ENCODE peak calls at places on chromosomes 2 and 18, in nine cellular contexts. One of them, this sample, is unnamed.
A peak's percentile ranks its signal among the peaks of the same experiment; 100 is the strongest.

GRCh38 chr2:201769664-201770373 is 10.9 kb downstream of the ALS2 start:
- DNase-seq in T-cell: no peak
- DNase-seq in kidney tubule cell: no peak
- DNase-seq in COLO829: no peak
- DNase-seq in RWPE1: no peak
- DNase-seq in NCI-H2171: no peak
- DNase-seq in astrocyte of the spinal cord: no peak
- DNase-seq in HEK293T: no peak
- DNase-seq in NCI-H2081 treated with DMSO at 0.1 percent for 48 hours: no peak
- DNase-seq in this sample: no peak

GRCh38 chr2:104733544-104733943 is 120.4 kb upstream of the POU3F3 start:
- DNase-seq in COLO829: no peak
- DNase-seq in NCI-H2081 treated with DMSO at 0.1 percent for 48 hours: no peak
- DNase-seq in kidney tubule cell: peak; percentile 50
- DNase-seq in HEK293T: peak; percentile 65
- DNase-seq in astrocyte of the spinal cord: no peak
- DNase-seq in RWPE1: peak; percentile 7
- DNase-seq in T-cell: no peak
- DNase-seq in NCI-H2171: no peak
- DNase-seq in this sample: no peak

GRCh38 chr2:205680067-205680466 is 2.2 kb upstream of the NRP2 start:
- DNase-seq in kidney tubule cell: peak; percentile 87
- DNase-seq in NCI-H2171: peak; percentile 75
- DNase-seq in T-cell: peak; percentile 12
- DNase-seq in NCI-H2081 treated with DMSO at 0.1 percent for 48 hours: peak; percentile 54
- DNase-seq in astrocyte of the spinal cord: peak; percentile 90
- DNase-seq in COLO829: peak; percentile 90
- DNase-seq in HEK293T: peak; percentile 83
- DNase-seq in RWPE1: peak; percentile 43
- DNase-seq in this sample: peak; percentile 53

GRCh38 chr2:68710336-68710735 is 24.3 kb upstream of the ARHGAP25 start:
- DNase-seq in COLO829: no peak
- DNase-seq in HEK293T: no peak
- DNase-seq in kidney tubule cell: no peak
- DNase-seq in RWPE1: no peak
- DNase-seq in astrocyte of the spinal cord: no peak
- DNase-seq in T-cell: no peak
- DNase-seq in NCI-H2081 treated with DMSO at 0.1 percent for 48 hours: no peak
- DNase-seq in NCI-H2171: no peak
- DNase-seq in this sample: no peak

GRCh38 chr2:113220970-113221708 is 47.4 kb downstream of the PSD4 start:
- DNase-seq in NCI-H2081 treated with DMSO at 0.1 percent for 48 hours: no peak
- DNase-seq in kidney tubule cell: peak; percentile 34
- DNase-seq in HEK293T: no peak
- DNase-seq in astrocyte of the spinal cord: no peak
- DNase-seq in NCI-H2171: no peak
- DNase-seq in COLO829: no peak
- DNase-seq in RWPE1: no peak
- DNase-seq in T-cell: no peak
- DNase-seq in this sample: no peak

GRCh38 chr2:240510513-240511210 is 47.1 kb downstream of the ANKMY1 start:
- DNase-seq in kidney tubule cell: no peak
- DNase-seq in HEK293T: no peak
- DNase-seq in astrocyte of the spinal cord: no peak
- DNase-seq in COLO829: no peak
- DNase-seq in T-cell: no peak
- DNase-seq in NCI-H2171: no peak
- DNase-seq in RWPE1: no peak
- DNase-seq in NCI-H2081 treated with DMSO at 0.1 percent for 48 hours: no peak
- DNase-seq in this sample: no peak

GRCh38 chr2:64267699-64268098 is 123.5 kb upstream of the PELI1 start:
- DNase-seq in T-cell: no peak
- DNase-seq in NCI-H2171: no peak
- DNase-seq in kidney tubule cell: peak; percentile 59
- DNase-seq in NCI-H2081 treated with DMSO at 0.1 percent for 48 hours: no peak
- DNase-seq in RWPE1: no peak
- DNase-seq in COLO829: no peak
- DNase-seq in HEK293T: no peak
- DNase-seq in astrocyte of the spinal cord: no peak
- DNase-seq in this sample: no peak

GRCh38 chr18:59715966-59716369 is 18.7 kb upstream of the CCBE1 start:
- DNase-seq in NCI-H2081 treated with DMSO at 0.1 percent for 48 hours: no peak
- DNase-seq in NCI-H2171: no peak
- DNase-seq in kidney tubule cell: peak; percentile 97
- DNase-seq in HEK293T: no peak
- DNase-seq in T-cell: no peak
- DNase-seq in COLO829: peak; percentile 15
- DNase-seq in RWPE1: peak; percentile 75
- DNase-seq in astrocyte of the spinal cord: peak; percentile 88
- DNase-seq in this sample: no peak

GRCh38 chr2:208807756-208808155 is 401.2 kb downstream of the PTH2R start:
- DNase-seq in astrocyte of the spinal cord: peak; percentile 2
- DNase-seq in RWPE1: no peak
- DNase-seq in COLO829: no peak
- DNase-seq in HEK293T: no peak
- DNase-seq in NCI-H2081 treated with DMSO at 0.1 percent for 48 hours: no peak
- DNase-seq in kidney tubule cell: peak; percentile 32
- DNase-seq in T-cell: no peak
- DNase-seq in NCI-H2171: no peak
- DNase-seq in this sample: no peak

GRCh38 chr2:100643906-100644501 is 81.2 kb downstream of the PDCL3 start:
- DNase-seq in NCI-H2171: no peak
- DNase-seq in NCI-H2081 treated with DMSO at 0.1 percent for 48 hours: no peak
- DNase-seq in COLO829: no peak
- DNase-seq in kidney tubule cell: no peak
- DNase-seq in T-cell: peak; percentile 38
- DNase-seq in HEK293T: no peak
- DNase-seq in RWPE1: no peak
- DNase-seq in astrocyte of the spinal cord: no peak
- DNase-seq in this sample: no peak

GRCh38 chr2:207219716-207220414 is 54.1 kb upstream of the KLF7 start:
- DNase-seq in T-cell: no peak
- DNase-seq in RWPE1: peak; percentile 64
- DNase-seq in NCI-H2081 treated with DMSO at 0.1 percent for 48 hours: no peak
- DNase-seq in NCI-H2171: no peak
- DNase-seq in COLO829: no peak
- DNase-seq in kidney tubule cell: peak; percentile 72
- DNase-seq in astrocyte of the spinal cord: peak; percentile 90
- DNase-seq in HEK293T: no peak
- DNase-seq in this sample: no peak

GRCh38 chr18:48727685-48728084 is 188.9 kb downstream of the CTIF start:
- DNase-seq in RWPE1: no peak
- DNase-seq in NCI-H2171: no peak
- DNase-seq in NCI-H2081 treated with DMSO at 0.1 percent for 48 hours: no peak
- DNase-seq in COLO829: no peak
- DNase-seq in T-cell: no peak
- DNase-seq in kidney tubule cell: no peak
- DNase-seq in HEK293T: no peak
- DNase-seq in astrocyte of the spinal cord: no peak
- DNase-seq in this sample: no peak

GRCh38 chr18:48943333-48943732 is 7.4 kb downstream of the SMAD7 start:
- DNase-seq in kidney tubule cell: peak; percentile 41
- DNase-seq in NCI-H2171: no peak
- DNase-seq in HEK293T: no peak
- DNase-seq in astrocyte of the spinal cord: no peak
- DNase-seq in COLO829: no peak
- DNase-seq in RWPE1: no peak
- DNase-seq in T-cell: no peak
- DNase-seq in NCI-H2081 treated with DMSO at 0.1 percent for 48 hours: no peak
- DNase-seq in this sample: no peak

GRCh38 chr18:30254331-30254730 is 788.2 kb downstream of the DSC3 start:
- DNase-seq in COLO829: no peak
- DNase-seq in NCI-H2171: no peak
- DNase-seq in astrocyte of the spinal cord: no peak
- DNase-seq in RWPE1: no peak
- DNase-seq in T-cell: no peak
- DNase-seq in NCI-H2081 treated with DMSO at 0.1 percent for 48 hours: no peak
- DNase-seq in kidney tubule cell: no peak
- DNase-seq in HEK293T: no peak
- DNase-seq in this sample: no peak

GRCh38 chr18:13222371-13223281 is 4.1 kb downstream of the LDLRAD4 start:
- DNase-seq in NCI-H2171: peak; percentile 37
- DNase-seq in NCI-H2081 treated with DMSO at 0.1 percent for 48 hours: peak; percentile 40
- DNase-seq in HEK293T: peak; percentile 31
- DNase-seq in T-cell: no peak
- DNase-seq in astrocyte of the spinal cord: peak; percentile 25
- DNase-seq in kidney tubule cell: no peak
- DNase-seq in COLO829: no peak
- DNase-seq in RWPE1: no peak
- DNase-seq in this sample: no peak

GRCh38 chr2:165793779-165794519 is at the start of gene GALNT3:
- DNase-seq in COLO829: no peak
- DNase-seq in astrocyte of the spinal cord: no peak
- DNase-seq in HEK293T: peak; percentile 53
- DNase-seq in NCI-H2081 treated with DMSO at 0.1 percent for 48 hours: peak; percentile 87
- DNase-seq in RWPE1: peak; percentile 92
- DNase-seq in kidney tubule cell: peak; percentile 86
- DNase-seq in NCI-H2171: peak; percentile 86
- DNase-seq in T-cell: peak; percentile 28
- DNase-seq in this sample: peak; percentile 35

GRCh38 chr2:229719926-229720652 is 5.7 kb upstream of the DNER start:
- DNase-seq in NCI-H2081 treated with DMSO at 0.1 percent for 48 hours: no peak
- DNase-seq in RWPE1: no peak
- DNase-seq in astrocyte of the spinal cord: no peak
- DNase-seq in T-cell: no peak
- DNase-seq in COLO829: no peak
- DNase-seq in kidney tubule cell: no peak
- DNase-seq in HEK293T: no peak
- DNase-seq in NCI-H2171: no peak
- DNase-seq in this sample: no peak

GRCh38 chr2:17800693-17801458 is 15.4 kb upstream of the MSGN1 start:
- DNase-seq in HEK293T: no peak
- DNase-seq in NCI-H2081 treated with DMSO at 0.1 percent for 48 hours: no peak
- DNase-seq in COLO829: no peak
- DNase-seq in NCI-H2171: no peak
- DNase-seq in RWPE1: no peak
- DNase-seq in kidney tubule cell: peak; percentile 42
- DNase-seq in astrocyte of the spinal cord: no peak
- DNase-seq in T-cell: no peak
- DNase-seq in this sample: no peak

GRCh38 chr2:68336192-68336591 is 16.4 kb upstream of the CNRIP1 start:
- DNase-seq in astrocyte of the spinal cord: peak; percentile 65
- DNase-seq in T-cell: no peak
- DNase-seq in NCI-H2171: no peak
- DNase-seq in RWPE1: peak; percentile 78
- DNase-seq in HEK293T: no peak
- DNase-seq in COLO829: peak; percentile 28
- DNase-seq in kidney tubule cell: peak; percentile 44
- DNase-seq in NCI-H2081 treated with DMSO at 0.1 percent for 48 hours: no peak
- DNase-seq in this sample: no peak

This sample was measured in memory B cell.